ENCODE peak calls at places on chromosomes 5 and 9, in four cellular contexts. I is cardiac muscle cell; V is HuH-7; Q is central memory CD4-positive, alpha-beta T cell. M is an unnamed sample.

GRCh38 chr9:132945186-132946130 is 1.0 kb upstream of the TSC1 start:
- DNase-seq in Q (no peak), I (no peak), V (no peak), M (no peak)

GRCh38 chr5:138354926-138355378 is 2.5 kb downstream of the KDM3B start:
- DNase-seq in I (peak; percentile 71), Q (peak; percentile 67), V (no peak), M (peak; percentile 62)

GRCh38 chr5:133381571-133382365 is 230.6 kb downstream of the FSTL4 start:
- DNase-seq in V (no peak), Q (no peak), I (no peak), M (no peak)

GRCh38 chr5:139014726-139015125 is 139.6 kb upstream of the LRRTM2 start:
- DNase-seq in Q (no peak), I (no peak), V (no peak), M (no peak)

GRCh38 chr9:115050002-115050490 is 67.9 kb downstream of the TNC start:
- DNase-seq in V (no peak), Q (no peak), I (no peak), M (no peak)

GRCh38 chr5:172235132-172235780 is 41.3 kb downstream of the EFCAB9 start:
- DNase-seq in Q (no peak), I (no peak), V (peak; percentile 20), M (no peak)

GRCh38 chr5:35483797-35484196 is 133.9 kb upstream of the SPEF2 start:
- DNase-seq in Q (no peak), I (no peak), V (peak; percentile 70), M (no peak)

GRCh38 chr5:67090593-67090992 is 106.0 kb downstream of the CD180 start:
- DNase-seq in Q (no peak), I (no peak), V (no peak), M (no peak)

M was measured in T-cell.